ENCODE peak calls at places on chromosomes 11 and 22, in five cellular contexts. G is right atrium auricular region; Z is SK-N-DZ; N is EL; L is stimulated activated naive CD8-positive, alpha-beta T cell treated with anti-CD3 and anti-CD28 coated beads, Interleukin-15, amount 100 ng/mL, for 72 hours. V is an unnamed sample.

GRCh38 chr11:128492461-128492860 is 94.9 kb downstream of the ETS1 start:
- DNase-seq in Z (no peak), L (no peak), G (no peak), N (peak), V (peak)

GRCh38 chr11:38667359-38667758 is 2069.3 kb upstream of the RAG2 start:
- DNase-seq in N (no peak), L (no peak), G (no peak), Z (peak), V (no peak)

GRCh38 chr11:22337571-22338464 is at the start of gene SLC17A6:
- DNase-seq in L (no peak), Z (no peak), G (no peak), N (no peak), V (peak)

GRCh38 chr22:30731658-30732057 is 37.0 kb downstream of the OSBP2 start:
- DNase-seq in N (no peak), Z (no peak), G (no peak), L (no peak), V (no peak)

GRCh38 chr11:66408488-66409214 is 12.2 kb upstream of the NPAS4 start:
- DNase-seq in N (peak), Z (peak), G (peak), L (peak), V (peak)

GRCh38 chr11:32478277-32478731 is 43.0 kb upstream of the WT1 start:
- DNase-seq in N (no peak), L (no peak), Z (no peak), G (no peak), V (no peak)

GRCh38 chr11:29996016-29996415 is 20.8 kb downstream of the KCNA4 start:
- DNase-seq in G (no peak), L (no peak), Z (no peak), N (no peak), V (no peak)

GRCh38 chr11:1236316-1237127 is 13.7 kb downstream of the MUC5B start:
- DNase-seq in Z (no peak), L (no peak), G (no peak), N (no peak), V (no peak)

GRCh38 chr22:21816787-21817496 is 50.5 kb downstream of the MAPK1 start:
- DNase-seq in N (peak), Z (no peak), G (no peak), L (peak), V (peak)

GRCh38 chr11:103294516-103294915 is 185.3 kb downstream of the DYNC2H1 start:
- DNase-seq in G (no peak), N (peak), Z (no peak), L (no peak), V (peak)

GRCh38 chr11:69471329-69472052 is 10.0 kb upstream of the LINC01488 start:
- DNase-seq in Z (no peak), N (no peak), L (no peak), G (no peak), V (peak)

GRCh38 chr22:39941661-39942060 is 18.5 kb upstream of the TMA7B start:
- DNase-seq in N (no peak), G (no peak), Z (no peak), L (no peak), V (no peak)

GRCh38 chr22:21972293-21972779 is 10.3 kb downstream of the TOP3B start:
- DNase-seq in Z (peak), N (peak), G (no peak), L (peak), V (peak)

GRCh38 chr11:9219572-9219971 is 45.6 kb downstream of the DENND5A start:
- DNase-seq in G (no peak), Z (no peak), L (no peak), N (peak), V (no peak)

GRCh38 chr11:104094576-104094975 is 58.1 kb downstream of the DDI1 start:
- DNase-seq in G (no peak), Z (no peak), N (no peak), L (no peak), V (no peak)

GRCh38 chr22:44933829-44934735 is 75.7 kb downstream of the PHF21B start:
- DNase-seq in L (no peak), G (no peak), N (no peak), Z (no peak), V (no peak)

GRCh38 chr11:121237686-121238658 is 54.6 kb upstream of the SC5D start:
- DNase-seq in G (no peak), L (peak), N (no peak), Z (no peak), V (peak)

GRCh38 chr22:24230911-24231656 is 13.8 kb downstream of the GGT5 start:
- DNase-seq in L (peak), N (no peak), Z (peak), G (no peak), V (peak)

GRCh38 chr11:30583505-30584280 is 2.5 kb downstream of the MPPED2 start:
- DNase-seq in Z (no peak), L (no peak), G (peak), N (no peak), V (peak)

GRCh38 chr22:42621505-42622002 is 6.9 kb upstream of the POLDIP3 start:
- DNase-seq in G (peak), N (peak), Z (peak), L (peak), V (peak)

GRCh38 chr11:61160487-61161189 is 588 bp downstream of the VPS37C start:
- DNase-seq in Z (no peak), G (no peak), N (peak), L (no peak), V (peak)

GRCh38 chr22:19912236-19912999 is 29.2 kb upstream of the COMT start:
- DNase-seq in Z (peak), L (no peak), G (no peak), N (no peak), V (no peak)

GRCh38 chr11:114366331-114367243 is 33.7 kb downstream of the C11orf71 start:
- DNase-seq in G (no peak), N (peak), L (no peak), Z (no peak), V (peak)

GRCh38 chr22:39216143-39216490 is 28.7 kb downstream of the PDGFB start:
- DNase-seq in N (no peak), G (no peak), L (peak), Z (no peak), V (no peak)

GRCh38 chr11:17746096-17746495 is 11.5 kb downstream of the KCNC1 start:
- DNase-seq in Z (no peak), N (no peak), G (no peak), L (no peak), V (no peak)

GRCh38 chr11:58316142-58316541 is 42.7 kb downstream of the OR5B17 start:
- DNase-seq in L (no peak), N (peak), Z (no peak), G (no peak), V (peak)

GRCh38 chr11:29025001-29025400 is 916.8 kb downstream of the METTL15 start:
- DNase-seq in Z (no peak), L (no peak), G (no peak), N (peak), V (peak)

GRCh38 chr11:130159657-130160459 is at the start of gene ST14:
- DNase-seq in G (no peak), N (no peak), L (no peak), Z (no peak), V (peak)

GRCh38 chr11:86896486-86896885 is 58.7 kb downstream of the FZD4 start:
- DNase-seq in L (no peak), G (no peak), N (peak), Z (no peak), V (no peak)

GRCh38 chr22:32423664-32424063 is 11.6 kb upstream of the RTCB start:
- DNase-seq in L (no peak), Z (no peak), N (no peak), G (no peak), V (no peak)

GRCh38 chr11:122441702-122442092 is 213.8 kb upstream of the UBASH3B start:
- DNase-seq in L (no peak), N (no peak), G (no peak), Z (no peak), V (no peak)

GRCh38 chr11:104764718-104765045 is 133.6 kb downstream of the CASP12 start:
- DNase-seq in Z (no peak), N (no peak), L (no peak), G (no peak), V (no peak)